ENCODE peak calls at places on chromosomes 11 and 22, in eight cellular contexts. Z is brain microvascular endothelial cell, A is right lobe of liver, V is AG09309, T is type B pancreatic cell, Y is omental fat pad, I is endodermal cell, K is mammary epithelial cell. J is an unnamed sample.

GRCh38 chr11:62445314-62445740 is 26.5 kb downstream of the SCGB1A1 start:
- DNase-seq in K (no peak), Y (no peak), V (no peak), Z (no peak), A (no peak), I (no peak), T (no peak), J (no peak)

GRCh38 chr11:100930185-100930778 is 199.3 kb downstream of the PGR start:
- DNase-seq in V (peak), A (no peak), K (peak), I (no peak), T (no peak), Y (no peak), Z (peak), J (peak)

GRCh38 chr22:19522881-19523239 is 1.4 kb downstream of the CLDN5 start:
- DNase-seq in Z (no peak), V (no peak), Y (no peak), I (no peak), K (no peak), T (no peak), A (no peak), J (no peak)

GRCh38 chr11:41177791-41178190 is 281.7 kb downstream of the LRRC4C start:
- DNase-seq in T (no peak), A (no peak), Y (no peak), K (peak), I (no peak), V (no peak), Z (no peak), J (no peak)

GRCh38 chr11:67998150-67999045 is 5.5 kb downstream of the UNC93B1 start:
- DNase-seq in A (no peak), K (no peak), Y (no peak), T (no peak), V (no peak), Z (no peak), I (peak), J (no peak)

GRCh38 chr11:133021503-133021902 is 510.8 kb downstream of the OPCML start:
- DNase-seq in Z (no peak), K (no peak), V (no peak), T (no peak), I (no peak), Y (no peak), A (no peak), J (no peak)

GRCh38 chr11:78615724-78616123 is 41.1 kb upstream of the NARS2 start:
- DNase-seq in T (no peak), V (no peak), Z (no peak), Y (no peak), I (no peak), A (no peak), K (no peak), J (no peak)

GRCh38 chr11:10309163-10310093 is 4.6 kb downstream of the ADM start:
- DNase-seq in Z (peak), Y (no peak), A (peak), T (no peak), I (peak), K (peak), V (peak), J (no peak)

GRCh38 chr22:31049815-31050420 is 31.2 kb upstream of the SMTN start:
- DNase-seq in Z (no peak), V (no peak), I (no peak), A (no peak), T (no peak), Y (no peak), K (no peak), J (no peak)

GRCh38 chr11:58573451-58574104 is 2.1 kb downstream of the LPXN start:
- DNase-seq in Y (peak), Z (peak), A (no peak), V (peak), K (peak), T (no peak), I (no peak), J (peak)

GRCh38 chr11:3781423-3781822 is 15.9 kb downstream of the NUP98 start:
- DNase-seq in Y (no peak), I (no peak), V (no peak), T (no peak), Z (no peak), K (peak), A (no peak), J (no peak)

GRCh38 chr11:95544095-95544795 is 245.3 kb downstream of the FAM76B start:
- DNase-seq in Z (peak), K (peak), V (no peak), T (no peak), I (no peak), Y (no peak), A (no peak), J (no peak)

GRCh38 chr11:126391970-126392637 is 36.6 kb downstream of the ST3GAL4 start:
- DNase-seq in Y (no peak), K (peak), V (no peak), A (no peak), I (peak), Z (no peak), T (no peak), J (no peak)

GRCh38 chr11:65399845-65400244 is 13.4 kb downstream of the FRMD8 start:
- DNase-seq in K (no peak), Z (no peak), Y (no peak), T (no peak), A (no peak), I (no peak), V (no peak), J (no peak)

GRCh38 chr11:45383229-45383628 is 97.1 kb upstream of the SYT13 start:
- DNase-seq in Y (no peak), T (no peak), I (no peak), K (peak), A (no peak), Z (peak), V (peak), J (no peak)

GRCh38 chr22:42692239-42693054 is 28.2 kb downstream of the A4GALT start:
- DNase-seq in Y (no peak), K (no peak), Z (no peak), I (peak), V (no peak), A (no peak), T (no peak), J (peak)

GRCh38 chr22:49577168-49578060 is 250.3 kb downstream of the BRD1 start:
- DNase-seq in V (no peak), Z (no peak), K (no peak), I (peak), Y (no peak), T (peak), A (no peak), J (no peak)

GRCh38 chr11:72685560-72686480 is 11.6 kb upstream of the PDE2A start:
- DNase-seq in Z (no peak), T (no peak), A (no peak), V (peak), I (peak), K (no peak), Y (peak), J (no peak)
- TF ChIP-seq CTCF in Z (no peak), T (no peak), A (no peak), V (no peak), I (no peak), K (no peak), Y (no peak), J (no peak)

DNA sequence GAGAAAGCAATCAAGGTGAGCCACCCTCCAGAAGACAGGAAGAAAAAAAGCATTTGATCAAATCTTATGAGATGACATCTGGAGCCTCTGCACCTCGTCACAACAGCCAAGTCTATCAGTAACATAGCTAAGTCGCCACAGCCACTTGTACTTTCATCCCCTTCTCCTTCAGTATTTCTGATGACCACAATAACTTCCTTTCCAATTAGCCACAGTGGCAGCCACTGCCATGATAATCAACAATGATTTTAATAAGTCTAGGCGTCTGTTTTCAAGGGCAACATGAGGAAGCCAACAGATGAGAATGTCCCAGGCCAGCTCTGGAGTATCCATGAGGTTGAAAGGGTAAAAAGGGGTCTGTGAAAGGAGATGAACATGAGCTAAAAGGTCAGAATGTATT is 29.9 kb downstream of the RBFOX2 start:
- DNase-seq in Z (no peak), I (no peak), T (no peak), Y (no peak), V (no peak), K (no peak), A (no peak), J (no peak)
- TF ChIP-seq CTCF in Z (no peak), I (no peak), T (no peak), Y (no peak), V (no peak), K (no peak), A (no peak), J (no peak)

DNA sequence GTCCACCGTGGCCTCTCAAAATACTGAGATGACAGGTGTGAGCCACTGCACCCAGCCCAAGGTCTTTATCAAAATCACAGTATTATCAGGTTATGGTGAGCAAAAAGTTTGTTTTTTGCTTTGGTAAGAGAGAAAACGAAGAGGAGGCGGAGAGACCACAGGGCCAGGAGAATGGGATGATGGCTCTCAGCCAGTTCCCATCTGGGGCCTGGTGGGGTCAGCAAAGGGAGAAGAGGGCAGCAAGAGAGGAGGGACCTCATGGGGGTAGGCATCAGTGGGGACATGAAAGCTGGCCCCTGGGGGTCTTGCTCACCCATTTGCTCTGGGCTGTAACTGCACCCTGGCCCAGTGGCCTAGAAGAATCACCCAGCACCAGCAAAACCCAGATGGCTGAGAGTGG is 190.2 kb downstream of the SHANK2 start:
- DNase-seq in A (no peak), Z (no peak), Y (no peak), V (no peak), K (no peak), T (no peak), I (peak), J (no peak)
- TF ChIP-seq CTCF in A (no peak), Z (no peak), Y (no peak), V (no peak), K (no peak), T (no peak), I (peak), J (no peak)

GRCh38 chr11:24372491-24372890 is 124.4 kb upstream of the LUZP2 start:
- DNase-seq in Y (no peak), I (no peak), Z (no peak), K (no peak), V (no peak), A (no peak), T (no peak), J (no peak)
- TF ChIP-seq CTCF in Y (no peak), I (no peak), Z (no peak), K (no peak), V (no peak), A (no peak), T (no peak), J (no peak)

J was measured in GM20000.